ENCODE peak calls at places on chromosomes 16 and 17, in ten cellular contexts. U, R, F, B, E, X, S, H, N and D are unnamed samples.
A peak's percentile ranks its signal among the peaks of the same experiment; 100 is the strongest.

GRCh38 chr17:38725066-38725465 is 5.1 kb upstream of the CISD3 start:
- DNase-seq in U (no peak), R (no peak), F (no peak), B (no peak), E (no peak), X (no peak), S (no peak), H (no peak), N (no peak), D (no peak)

GRCh38 chr16:67936876-67937605 is 391 bp upstream of the PSMB10 start:
- DNase-seq in U (no peak), R (no peak), F (no peak), B (no peak), E (no peak), X (no peak), S (no peak), H (no peak), N (peak; percentile 83), D (no peak)

GRCh38 chr17:61402073-61402541 is 2.5 kb downstream of the TBX2 start:
- DNase-seq in U (no peak), R (no peak), F (no peak), B (no peak), E (no peak), X (no peak), S (peak; percentile 59), H (no peak), N (no peak), D (no peak)

GRCh38 chr17:20174588-20175265 is 165.6 kb downstream of the SPECC1 start:
- DNase-seq in U (peak; percentile 76), R (no peak), F (peak; percentile 25), B (no peak), E (no peak), X (no peak), S (no peak), H (no peak), N (no peak), D (no peak)

GRCh38 chr16:54355251-54355650 is 68.7 kb upstream of the IRX3 start:
- DNase-seq in U (peak; percentile 13), R (no peak), F (no peak), B (no peak), E (no peak), X (no peak), S (no peak), H (no peak), N (no peak), D (no peak)

GRCh38 chr17:34998205-34998604 is 17.9 kb downstream of the LIG3 start:
- DNase-seq in U (peak; percentile 70), R (peak; percentile 84), F (peak; percentile 86), B (peak; percentile 5), E (peak; percentile 70), X (peak; percentile 56), S (peak; percentile 89), H (peak; percentile 31), N (peak; percentile 80), D (peak; percentile 88)

GRCh38 chr16:6926762-6927161 is 405.9 kb upstream of the RBFOX1 start:
- DNase-seq in U (no peak), R (no peak), F (no peak), B (no peak), E (no peak), X (no peak), S (no peak), H (peak; percentile 27), N (no peak), D (no peak)

GRCh38 chr16:47780213-47780612 is 319.1 kb downstream of the PHKB start:
- DNase-seq in U (no peak), R (no peak), F (no peak), B (no peak), E (no peak), X (no peak), S (no peak), H (no peak), N (no peak), D (no peak)

GRCh38 chr16:84448444-84448843 is 56.0 kb downstream of the MEAK7 start:
- DNase-seq in U (no peak), R (peak; percentile 20), F (no peak), B (no peak), E (no peak), X (no peak), S (peak; percentile 35), H (no peak), N (no peak), D (no peak)

GRCh38 chr17:66306413-66306812 is 4.0 kb downstream of the PRKCA start:
- DNase-seq in U (peak; percentile 73), R (no peak), F (no peak), B (no peak), E (no peak), X (no peak), S (no peak), H (no peak), N (no peak), D (no peak)

GRCh38 chr16:56282455-56282854 is 91.2 kb downstream of the GNAO1 start:
- DNase-seq in U (no peak), R (no peak), F (no peak), B (no peak), E (no peak), X (no peak), S (no peak), H (no peak), N (no peak), D (no peak)

DNA sequence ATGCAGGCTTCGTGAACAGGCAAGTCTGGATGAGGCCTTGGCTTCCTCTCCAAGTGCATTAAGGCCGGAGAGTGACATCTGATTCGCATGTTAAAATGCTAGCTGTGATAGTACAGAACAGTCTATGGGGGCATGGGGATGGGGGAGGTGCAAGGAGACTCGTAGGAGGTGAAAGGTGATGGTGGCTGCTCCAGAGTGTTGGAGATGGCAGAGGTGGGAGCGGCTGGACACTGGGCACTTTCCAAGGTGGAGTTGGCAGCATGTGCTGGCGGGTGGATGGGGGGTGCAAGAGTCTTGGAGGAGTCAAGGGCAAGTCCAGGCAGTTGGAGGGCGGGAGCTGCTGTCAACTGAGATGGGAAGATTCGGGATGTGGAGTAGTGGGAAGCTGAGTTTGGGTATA is 350.9 kb upstream of the TNRC6C start:
- DNase-seq in U (no peak), R (no peak), F (no peak), B (no peak), E (no peak), X (no peak), S (peak; percentile 55), H (no peak), N (no peak), D (no peak)
- TF ChIP-seq POLR2A in U (no peak), R (no peak), F (no peak), B (no peak), E (no peak), X (no peak), S (no peak), H (no peak), N (no peak), D (no peak)

DNA sequence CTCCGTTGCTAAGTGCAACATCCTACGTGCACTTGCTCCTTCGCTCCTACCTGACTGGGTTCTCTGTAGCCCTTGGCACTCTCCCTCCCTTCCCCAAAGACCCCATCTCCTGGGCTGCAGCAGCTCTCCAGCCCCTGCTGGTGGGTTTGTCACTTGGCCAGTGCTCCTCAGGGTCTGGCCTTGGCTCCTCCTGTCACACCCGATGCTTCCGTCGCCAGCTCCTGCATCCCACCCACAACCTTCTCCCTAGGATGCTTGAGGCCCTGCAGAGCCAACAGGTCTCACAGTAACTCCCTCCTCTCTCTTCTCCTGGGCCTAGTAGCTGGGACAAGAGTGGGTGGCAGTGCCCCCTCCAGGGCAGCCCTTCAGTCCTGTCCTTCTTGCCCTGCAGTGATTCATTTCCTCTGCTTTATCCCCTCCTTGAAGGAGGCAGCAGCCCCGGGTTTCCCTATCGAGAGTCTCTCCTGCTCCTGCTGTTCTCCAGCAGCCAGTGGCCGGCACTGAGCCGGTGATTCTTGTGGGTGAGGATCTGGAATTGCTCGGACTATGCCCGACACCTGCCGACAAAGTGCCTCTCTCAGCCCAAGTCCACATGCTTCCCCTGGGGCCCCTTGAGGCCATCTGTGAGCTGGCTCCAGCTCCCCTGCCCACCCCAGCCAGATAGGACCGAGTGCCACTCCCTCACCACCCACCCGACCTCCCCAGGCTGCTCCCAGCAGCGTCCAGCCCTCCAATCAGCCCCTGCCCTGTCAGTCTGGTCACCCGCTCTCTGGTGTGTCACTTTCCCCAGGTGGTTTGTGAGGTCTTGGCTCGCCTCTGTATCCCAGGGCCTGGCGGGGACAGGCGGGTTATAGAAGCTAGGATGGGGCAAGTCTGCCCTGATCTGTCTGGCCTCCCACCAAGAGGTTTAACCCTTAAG is 3.8 kb downstream of the LITAFD start:
- DNase-seq in U (peak; percentile 51), R (peak; percentile 79), F (no peak), B (no peak), E (no peak), X (no peak), S (no peak), H (no peak), N (peak; percentile 50), D (peak; percentile 20)
- TF ChIP-seq POLR2A in U (no peak), R (no peak), F (no peak), B (no peak), E (no peak), X (no peak), S (no peak), H (no peak), N (no peak), D (no peak)

GRCh38 chr17:75087558-75088453 is at the start of gene SLC16A5:
- DNase-seq in U (peak; percentile 55), R (peak; percentile 94), F (peak; percentile 88), B (peak; percentile 27), E (peak; percentile 65), X (peak; percentile 93), S (peak; percentile 92), H (peak; percentile 75), N (peak; percentile 94), D (peak; percentile 37)
- TF ChIP-seq POLR2A in U (no peak), R (peak; percentile 83), F (peak; percentile 71), B (peak; percentile 35), E (peak; percentile 54), X (no peak), S (peak; percentile 30), H (no peak), N (peak; percentile 73), D (peak; percentile 16)

DNA sequence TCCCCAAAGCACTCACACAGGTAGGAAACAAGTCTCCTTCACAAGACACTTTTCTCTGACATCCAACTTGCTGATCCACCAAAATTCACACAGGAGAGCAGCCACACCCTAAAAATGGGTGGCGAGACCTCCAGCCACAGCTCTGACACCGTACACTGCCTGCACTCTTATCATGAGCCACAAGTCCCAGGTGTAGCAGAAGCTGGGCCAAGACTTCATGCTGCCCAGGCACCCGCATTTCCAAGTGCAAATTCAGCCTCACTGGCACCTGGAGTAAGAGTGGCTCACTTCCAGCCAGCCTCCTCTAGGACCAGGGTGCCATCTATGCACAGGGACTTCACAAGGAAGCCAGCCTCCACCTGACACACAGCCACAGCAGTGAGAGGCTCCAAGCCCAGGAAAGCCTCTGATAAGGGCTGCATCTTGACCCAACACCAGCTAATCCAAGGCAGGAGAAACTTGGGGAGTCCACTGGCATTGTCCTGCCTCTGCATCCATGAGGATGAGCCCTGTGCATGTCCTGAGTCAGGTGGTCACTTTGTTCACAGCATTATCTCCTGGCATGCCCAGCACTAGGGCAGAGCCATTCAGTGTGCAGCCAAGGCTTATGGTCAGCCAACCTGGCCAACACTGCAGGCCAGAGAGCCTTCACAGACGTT is 2.6 kb upstream of the ZNF768 start:
- DNase-seq in U (no peak), R (no peak), F (no peak), B (no peak), E (no peak), X (no peak), S (no peak), H (no peak), N (no peak), D (no peak)
- TF ChIP-seq POLR2A in U (no peak), R (no peak), F (no peak), B (no peak), E (no peak), X (no peak), S (no peak), H (no peak), N (no peak), D (peak; percentile 34)